ENCODE peak calls at places on chromosomes 1 and 21, in five cellular contexts. T is sigmoid colon; E is CD4-positive, alpha-beta memory T cell; G is activated naive CD8-positive, alpha-beta T cell treated with anti-CD3 and anti-CD28 coated beads, Interleukin-2, amount 50 U/mL, for 24 hours; V is stimulated activated CD4-positive, alpha-beta T cell treated with anti-CD3 and anti-CD28 coated beads, TNF-alpha, amount 100 ng/mL, for 1 hour. H is an unnamed sample.

GRCh38 chr1:91699339-91699970 is 186.5 kb downstream of the TGFBR3 start:
- DNase-seq in T (no peak), E (no peak), G (no peak), V (no peak), H (no peak)

GRCh38 chr1:151061012-151061401 is 810 bp downstream of the MLLT11 start:
- DNase-seq in T (peak; percentile 52), E (no peak), G (no peak), V (no peak), H (no peak)

GRCh38 chr1:153242160-153242559 is 17.3 kb upstream of the LORICRIN start:
- DNase-seq in T (no peak), E (no peak), G (no peak), V (no peak), H (no peak)

GRCh38 chr1:110187139-110187890 is 22.8 kb upstream of the KCNC4 start:
- DNase-seq in T (no peak), E (no peak), G (no peak), V (no peak), H (no peak)

GRCh38 chr1:181033128-181033798 is 520 bp upstream of the MR1 start:
- DNase-seq in T (peak; percentile 81), E (no peak), G (peak; percentile 44), V (no peak), H (no peak)

GRCh38 chr1:182588460-182589396 is at the start of gene RNASEL:
- DNase-seq in T (peak; percentile 90), E (peak; percentile 74), G (peak; percentile 63), V (peak; percentile 3), H (peak; percentile 63)

GRCh38 chr1:75426688-75427087 is 184.2 kb downstream of the SLC44A5 start:
- DNase-seq in T (no peak), E (no peak), G (no peak), V (no peak), H (no peak)

GRCh38 chr1:223683586-223684487 is 18.3 kb upstream of the CAPN8 start:
- DNase-seq in T (no peak), E (peak; percentile 55), G (peak; percentile 67), V (no peak), H (peak; percentile 55)

GRCh38 chr21:42695324-42696025 is 42.1 kb downstream of the PDE9A start:
- DNase-seq in T (peak; percentile 71), E (no peak), G (no peak), V (no peak), H (no peak)

GRCh38 chr21:32562915-32563314 is 22.4 kb downstream of the TCP10L start:
- DNase-seq in T (no peak), E (no peak), G (no peak), V (no peak), H (no peak)

GRCh38 chr1:41689139-41689538 is 204.7 kb upstream of the EDN2 start:
- DNase-seq in T (no peak), E (no peak), G (no peak), V (no peak), H (no peak)

GRCh38 chr1:200483491-200484143 is 73.8 kb upstream of the ZNF281 start:
- DNase-seq in T (no peak), E (no peak), G (peak; percentile 61), V (no peak), H (no peak)

GRCh38 chr1:34166191-34167090 is 1.4 kb upstream of the CSMD2 start:
- DNase-seq in T (no peak), E (no peak), G (no peak), V (no peak), H (no peak)

GRCh38 chr1:14083277-14083676 is 383.3 kb downstream of the PRDM2 start:
- DNase-seq in T (no peak), E (no peak), G (no peak), V (no peak), H (no peak)

GRCh38 chr1:50913954-50914353 is 46.1 kb downstream of the FAF1 start:
- DNase-seq in T (no peak), E (no peak), G (no peak), V (no peak), H (no peak)

GRCh38 chr1:10288059-10288615 is 77.8 kb downstream of the KIF1B start:
- DNase-seq in T (no peak), E (no peak), G (no peak), V (no peak), H (no peak)

GRCh38 chr1:209659909-209660308 is 7.7 kb upstream of the LAMB3 start:
- DNase-seq in T (no peak), E (no peak), G (no peak), V (no peak), H (no peak)

GRCh38 chr21:37041706-37042271 is 31.1 kb downstream of the PIGP start:
- DNase-seq in T (no peak), E (no peak), G (no peak), V (no peak), H (no peak)

GRCh38 chr1:34549199-34549598 is 205.6 kb upstream of the GJB5 start:
- DNase-seq in T (no peak), E (no peak), G (peak; percentile 22), V (no peak), H (no peak)

GRCh38 chr1:10751561-10752085 is 44.8 kb downstream of the CASZ1 start:
- DNase-seq in T (no peak), E (no peak), G (no peak), V (no peak), H (no peak)

GRCh38 chr1:192943108-192943507 is 116.1 kb downstream of the UCHL5 start:
- DNase-seq in T (no peak), E (no peak), G (no peak), V (no peak), H (no peak)

GRCh38 chr1:3115275-3116149 is 46.5 kb downstream of the PRDM16 start:
- DNase-seq in T (no peak), E (no peak), G (no peak), V (no peak), H (no peak)

GRCh38 chr1:119773711-119774241 is 5.1 kb upstream of the HMGCS2 start:
- DNase-seq in T (no peak), E (no peak), G (no peak), V (no peak), H (no peak)

GRCh38 chr1:188826800-188827199 is 1650.9 kb downstream of the BRINP3 start:
- DNase-seq in T (no peak), E (no peak), G (no peak), V (no peak), H (no peak)

GRCh38 chr1:90616395-90616794 is 100.7 kb downstream of the BARHL2 start:
- DNase-seq in T (no peak), E (no peak), G (no peak), V (no peak), H (no peak)

GRCh38 chr1:59752556-59753412 is 62.0 kb upstream of the HOOK1 start:
- DNase-seq in T (no peak), E (no peak), G (no peak), V (no peak), H (no peak)

GRCh38 chr1:43671626-43672330 is 21.8 kb downstream of the KDM4A start:
- DNase-seq in T (no peak), E (no peak), G (no peak), V (no peak), H (no peak)

GRCh38 chr1:173056355-173056754 is 5.6 kb upstream of the TNFSF18 start:
- DNase-seq in T (no peak), E (no peak), G (no peak), V (no peak), H (no peak)

GRCh38 chr1:2439369-2439768 is 27.0 kb upstream of the PEX10 start:
- DNase-seq in T (no peak), E (no peak), G (no peak), V (no peak), H (no peak)

GRCh38 chr1:89897347-89898133 is 76.7 kb downstream of the LRRC8D start:
- DNase-seq in T (no peak), E (no peak), G (no peak), V (no peak), H (no peak)

GRCh38 chr1:156813750-156814570 is 2.7 kb downstream of the SH2D2A start:
- DNase-seq in T (peak; percentile 83), E (peak; percentile 83), G (peak; percentile 83), V (peak; percentile 38), H (peak; percentile 70)

GRCh38 chr1:59685666-59686065 is 129.1 kb upstream of the HOOK1 start:
- DNase-seq in T (no peak), E (no peak), G (no peak), V (no peak), H (no peak)

GRCh38 chr1:148308832-148309458 is 156.9 kb upstream of the NBPF11 start:
- DNase-seq in T (no peak), E (no peak), G (no peak), V (no peak), H (no peak)

GRCh38 chr21:44085491-44086321 is 21.5 kb upstream of the PWP2 start:
- DNase-seq in T (no peak), E (no peak), G (no peak), V (no peak), H (no peak)

H was measured in naive thymus-derived CD4-positive, alpha-beta T cell.